ENCODE peak calls at places on chromosomes 12 and 14, in six cellular contexts. One of them, this sample, is unnamed. For H3K4me1, the result is how much of the 10 kb centered on the place peaks cover.

GRCh38 chr14:101034986-101035385 is 131.5 kb upstream of the RTL1 start:
- DNase-seq in pancreas: no peak
- DNase-seq in uterus: peak
- DNase-seq in right lobe of liver: no peak
- DNase-seq in DND-41: no peak
- DNase-seq in CD8-positive, alpha-beta memory T cell: no peak
- DNase-seq in this sample: no peak

GRCh38 chr14:55752580-55753365 is 172.8 kb downstream of the KTN1 start:
- DNase-seq in DND-41: no peak
- DNase-seq in right lobe of liver: no peak
- DNase-seq in uterus: no peak
- DNase-seq in CD8-positive, alpha-beta memory T cell: no peak
- DNase-seq in pancreas: peak
- DNase-seq in this sample: peak

GRCh38 chr12:116955382-116956021 is 44.8 kb downstream of the FBXW8 start:
- DNase-seq in uterus: no peak
- DNase-seq in CD8-positive, alpha-beta memory T cell: no peak
- DNase-seq in right lobe of liver: no peak
- DNase-seq in DND-41: no peak
- DNase-seq in pancreas: peak
- DNase-seq in this sample: peak

GRCh38 chr12:64147011-64147671 is 75.0 kb downstream of the KICS2 start:
- DNase-seq in uterus: no peak
- DNase-seq in DND-41: no peak
- DNase-seq in right lobe of liver: no peak
- DNase-seq in CD8-positive, alpha-beta memory T cell: no peak
- DNase-seq in pancreas: no peak
- DNase-seq in this sample: no peak

GRCh38 chr12:120940799-120941198 is 36.6 kb upstream of the SPPL3 start:
- DNase-seq in pancreas: no peak
- DNase-seq in uterus: no peak
- DNase-seq in DND-41: no peak
- DNase-seq in right lobe of liver: no peak
- DNase-seq in CD8-positive, alpha-beta memory T cell: no peak
- DNase-seq in this sample: no peak

GRCh38 chr12:106840217-106840616 is 65.7 kb downstream of the RIC8B start:
- DNase-seq in CD8-positive, alpha-beta memory T cell: no peak
- DNase-seq in DND-41: no peak
- DNase-seq in pancreas: peak
- DNase-seq in uterus: peak
- DNase-seq in right lobe of liver: no peak
- DNase-seq in this sample: no peak

GRCh38 chr12:113903381-113903863 is 62.7 kb downstream of the RBM19 start:
- DNase-seq in pancreas: no peak
- DNase-seq in uterus: no peak
- DNase-seq in right lobe of liver: no peak
- DNase-seq in CD8-positive, alpha-beta memory T cell: no peak
- DNase-seq in DND-41: no peak
- DNase-seq in this sample: no peak

GRCh38 chr12:44875417-44875953 is 630 bp downstream of the NELL2 start:
- DNase-seq in uterus: no peak
- DNase-seq in pancreas: no peak
- DNase-seq in CD8-positive, alpha-beta memory T cell: no peak
- DNase-seq in right lobe of liver: no peak
- DNase-seq in DND-41: no peak
- DNase-seq in this sample: no peak

GRCh38 chr12:71804505-71804904 is 35.1 kb upstream of the TBC1D15 start:
- DNase-seq in uterus: no peak
- DNase-seq in CD8-positive, alpha-beta memory T cell: no peak
- DNase-seq in right lobe of liver: no peak
- DNase-seq in DND-41: no peak
- DNase-seq in pancreas: no peak
- DNase-seq in this sample: no peak

GRCh38 chr14:55265197-55265596 is 6.0 kb upstream of the FBXO34 start:
- DNase-seq in uterus: no peak
- DNase-seq in right lobe of liver: no peak
- DNase-seq in pancreas: no peak
- DNase-seq in DND-41: no peak
- DNase-seq in CD8-positive, alpha-beta memory T cell: no peak
- DNase-seq in this sample: no peak

GRCh38 chr12:83823386-83824045 is 1089.1 kb downstream of the SLC6A15 start:
- DNase-seq in right lobe of liver: peak
- DNase-seq in DND-41: no peak
- DNase-seq in pancreas: no peak
- DNase-seq in CD8-positive, alpha-beta memory T cell: no peak
- DNase-seq in uterus: no peak
- DNase-seq in this sample: no peak

GRCh38 chr12:86264451-86265328 is 8.5 kb upstream of the MGAT4C start:
- DNase-seq in uterus: no peak
- DNase-seq in pancreas: peak
- DNase-seq in right lobe of liver: no peak
- DNase-seq in CD8-positive, alpha-beta memory T cell: no peak
- DNase-seq in DND-41: no peak
- DNase-seq in this sample: peak

GRCh38 chr12:55637467-55637866 is 775 bp downstream of the OR10P1 start:
- DNase-seq in CD8-positive, alpha-beta memory T cell: peak
- DNase-seq in pancreas: no peak
- DNase-seq in DND-41: peak
- DNase-seq in uterus: no peak
- DNase-seq in right lobe of liver: no peak
- DNase-seq in this sample: no peak

GRCh38 chr14:101497910-101498860 is 63.1 kb upstream of the DIO3 start:
- DNase-seq in uterus: peak
- DNase-seq in right lobe of liver: peak
- DNase-seq in DND-41: no peak
- DNase-seq in CD8-positive, alpha-beta memory T cell: no peak
- DNase-seq in pancreas: no peak
- DNase-seq in this sample: peak

GRCh38 chr14:104458845-104459244 is 120.7 kb upstream of the C14orf180 start:
- DNase-seq in uterus: no peak
- DNase-seq in CD8-positive, alpha-beta memory T cell: no peak
- DNase-seq in pancreas: no peak
- DNase-seq in right lobe of liver: no peak
- DNase-seq in DND-41: no peak
- DNase-seq in this sample: no peak

GRCh38 chr12:91326043-91327027 is 143.7 kb upstream of the DCN start:
- DNase-seq in CD8-positive, alpha-beta memory T cell: peak
- DNase-seq in pancreas: peak
- DNase-seq in right lobe of liver: no peak
- DNase-seq in uterus: peak
- DNase-seq in DND-41: peak
- DNase-seq in this sample: no peak

GRCh38 chr12:76518699-76519098 is 40.9 kb downstream of the OSBPL8 start:
- DNase-seq in DND-41: no peak
- DNase-seq in right lobe of liver: no peak
- DNase-seq in CD8-positive, alpha-beta memory T cell: no peak
- DNase-seq in pancreas: no peak
- DNase-seq in uterus: no peak
- DNase-seq in this sample: no peak

GRCh38 chr12:34392741-34393085 is 370.4 kb downstream of the ALG10 start:
- DNase-seq in CD8-positive, alpha-beta memory T cell: no peak
- DNase-seq in right lobe of liver: peak
- DNase-seq in uterus: no peak
- DNase-seq in pancreas: no peak
- DNase-seq in DND-41: no peak
- DNase-seq in this sample: peak

GRCh38 chr12:30437616-30438015 is 258.1 kb downstream of the IPO8 start:
- DNase-seq in pancreas: no peak
- DNase-seq in DND-41: no peak
- DNase-seq in CD8-positive, alpha-beta memory T cell: no peak
- DNase-seq in right lobe of liver: no peak
- DNase-seq in uterus: no peak
- DNase-seq in this sample: no peak

GRCh38 chr12:81974762-81975161 is 215.6 kb upstream of the PPFIA2 start:
- DNase-seq in uterus: no peak
- DNase-seq in right lobe of liver: no peak
- DNase-seq in DND-41: no peak
- DNase-seq in pancreas: no peak
- DNase-seq in CD8-positive, alpha-beta memory T cell: no peak
- DNase-seq in this sample: no peak

GRCh38 chr12:64181504-64182291 is 40.4 kb downstream of the KICS2 start:
- DNase-seq in DND-41: no peak
- DNase-seq in uterus: peak
- DNase-seq in right lobe of liver: no peak
- DNase-seq in pancreas: peak
- DNase-seq in CD8-positive, alpha-beta memory T cell: no peak
- DNase-seq in this sample: no peak

GRCh38 chr12:89084751-89085150 is 267.6 kb downstream of the DUSP6 start:
- DNase-seq in DND-41: no peak
- DNase-seq in CD8-positive, alpha-beta memory T cell: no peak
- DNase-seq in right lobe of liver: no peak
- DNase-seq in pancreas: no peak
- DNase-seq in uterus: no peak
- DNase-seq in this sample: no peak

GRCh38 chr12:42789808-42790760 is 200.5 kb upstream of the PRICKLE1 start:
- DNase-seq in right lobe of liver: no peak
- DNase-seq in DND-41: no peak
- DNase-seq in pancreas: no peak
- DNase-seq in CD8-positive, alpha-beta memory T cell: no peak
- DNase-seq in uterus: no peak
- DNase-seq in this sample: no peak

GRCh38 chr12:9975614-9976013 is 4.4 kb downstream of the CLEC12A start:
- DNase-seq in uterus: no peak
- DNase-seq in pancreas: no peak
- DNase-seq in right lobe of liver: no peak
- DNase-seq in CD8-positive, alpha-beta memory T cell: no peak
- DNase-seq in DND-41: no peak
- DNase-seq in this sample: no peak

GRCh38 chr14:60695327-60695726 is 28.8 kb downstream of the SIX4 start:
- DNase-seq in DND-41: no peak
- DNase-seq in CD8-positive, alpha-beta memory T cell: no peak
- DNase-seq in pancreas: no peak
- DNase-seq in right lobe of liver: no peak
- DNase-seq in uterus: no peak
- DNase-seq in this sample: no peak

DNA sequence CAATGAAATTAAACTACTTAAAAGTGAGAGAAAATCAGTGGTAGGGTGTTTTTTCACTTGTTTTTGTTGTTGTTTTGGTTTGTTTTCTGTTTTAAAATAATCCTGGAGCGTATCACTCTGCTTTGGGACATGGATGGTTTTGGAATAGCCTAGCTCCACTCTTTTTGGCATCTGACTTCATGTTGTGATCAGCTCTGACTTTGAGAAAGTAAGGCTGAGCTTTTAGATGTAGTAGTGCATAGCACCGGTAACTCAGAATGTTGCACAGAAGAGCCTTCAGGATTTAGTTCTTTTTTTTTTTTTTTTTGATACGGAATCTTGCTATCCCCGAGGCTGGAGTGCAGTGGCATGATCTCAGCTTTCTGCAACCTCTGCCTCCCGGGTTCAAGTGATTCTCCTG is 8.1 kb downstream of the TRAFD1 start:
- DNase-seq in CD8-positive, alpha-beta memory T cell: no peak
- DNase-seq in uterus: no peak
- DNase-seq in right lobe of liver: no peak
- DNase-seq in DND-41: no peak
- DNase-seq in pancreas: no peak
- DNase-seq in this sample: no peak
- H3K4me1 ChIP-seq in CD8-positive, alpha-beta memory T cell: under half
- H3K4me1 ChIP-seq in uterus: under half
- H3K4me1 ChIP-seq in right lobe of liver: under half
- H3K4me1 ChIP-seq in DND-41: under half
- H3K4me1 ChIP-seq in pancreas: under half
- H3K4me1 ChIP-seq in this sample: half or more

GRCh38 chr14:71232506-71232905 is 325.2 kb downstream of the PCNX1 start:
- DNase-seq in right lobe of liver: no peak
- DNase-seq in CD8-positive, alpha-beta memory T cell: no peak
- DNase-seq in uterus: no peak
- DNase-seq in DND-41: no peak
- DNase-seq in pancreas: no peak
- DNase-seq in this sample: no peak

GRCh38 chr14:71228711-71229110 is 321.5 kb downstream of the PCNX1 start:
- DNase-seq in CD8-positive, alpha-beta memory T cell: no peak
- DNase-seq in right lobe of liver: no peak
- DNase-seq in uterus: no peak
- DNase-seq in pancreas: peak
- DNase-seq in DND-41: no peak
- DNase-seq in this sample: no peak

GRCh38 chr14:71231521-71232393 is 324.5 kb downstream of the PCNX1 start:
- DNase-seq in CD8-positive, alpha-beta memory T cell: no peak
- DNase-seq in pancreas: no peak
- DNase-seq in right lobe of liver: no peak
- DNase-seq in DND-41: peak
- DNase-seq in uterus: no peak
- DNase-seq in this sample: no peak

GRCh38 chr14:71229875-71230274 is 322.6 kb downstream of the PCNX1 start:
- DNase-seq in right lobe of liver: no peak
- DNase-seq in uterus: no peak
- DNase-seq in pancreas: no peak
- DNase-seq in DND-41: no peak
- DNase-seq in CD8-positive, alpha-beta memory T cell: no peak
- DNase-seq in this sample: no peak

GRCh38 chr14:71230897-71231296 is 323.6 kb downstream of the PCNX1 start:
- DNase-seq in DND-41: no peak
- DNase-seq in right lobe of liver: no peak
- DNase-seq in pancreas: no peak
- DNase-seq in CD8-positive, alpha-beta memory T cell: no peak
- DNase-seq in uterus: no peak
- DNase-seq in this sample: no peak
- H3K4me1 ChIP-seq in DND-41: under half
- H3K4me1 ChIP-seq in right lobe of liver: under half
- H3K4me1 ChIP-seq in pancreas: under half
- H3K4me1 ChIP-seq in CD8-positive, alpha-beta memory T cell: under half
- H3K4me1 ChIP-seq in uterus: under half
- H3K4me1 ChIP-seq in this sample: under half

DNA sequence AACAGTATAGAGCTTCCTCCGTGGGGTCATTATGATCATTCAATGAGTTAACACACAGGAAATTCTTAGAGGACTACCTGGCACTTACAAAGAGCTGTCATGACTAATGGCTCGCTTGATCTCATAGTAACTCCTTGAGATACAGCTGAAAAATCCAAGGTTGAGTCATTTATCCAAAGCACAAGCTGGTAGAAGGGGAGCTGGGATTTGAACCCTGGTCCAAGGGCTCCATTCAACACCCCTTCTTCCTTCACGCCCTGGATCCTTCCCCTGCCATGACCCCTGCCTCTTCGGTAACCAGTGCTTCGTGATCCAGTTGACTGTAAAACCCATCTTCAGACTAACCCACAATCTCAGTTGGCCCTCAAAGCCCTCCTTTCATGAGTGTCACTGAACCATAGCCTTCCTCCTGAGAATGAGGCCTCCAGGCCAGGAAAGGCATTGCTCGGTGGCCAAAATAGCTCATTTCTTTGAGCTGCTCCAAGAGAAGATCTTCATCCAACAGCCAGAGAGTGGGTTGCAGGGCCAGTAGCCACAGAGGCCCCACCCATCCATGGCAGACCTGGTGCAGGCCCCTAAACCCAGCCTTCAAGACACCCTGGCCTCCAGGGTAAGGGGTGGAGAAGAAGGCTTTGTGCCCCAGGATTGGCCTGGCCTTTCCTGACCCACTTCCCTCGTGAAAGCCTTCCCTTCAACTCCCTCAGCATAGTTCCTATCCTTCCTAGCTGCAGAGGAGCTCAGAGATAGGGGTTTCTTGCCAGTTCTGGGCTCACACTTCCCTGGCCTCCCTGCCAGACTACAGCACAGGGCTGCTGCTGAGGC is 7.7 kb downstream of the ZFP36L1 start:
- DNase-seq in right lobe of liver: no peak
- DNase-seq in DND-41: no peak
- DNase-seq in uterus: peak
- DNase-seq in pancreas: no peak
- DNase-seq in CD8-positive, alpha-beta memory T cell: no peak
- DNase-seq in this sample: no peak
- H3K4me1 ChIP-seq in right lobe of liver: under half
- H3K4me1 ChIP-seq in DND-41: under half
- H3K4me1 ChIP-seq in uterus: under half
- H3K4me1 ChIP-seq in pancreas: half or more
- H3K4me1 ChIP-seq in CD8-positive, alpha-beta memory T cell: half or more
- H3K4me1 ChIP-seq in this sample: half or more

GRCh38 chr12:12015073-12015685 is 55.6 kb upstream of the BCL2L14 start:
- DNase-seq in right lobe of liver: no peak
- DNase-seq in DND-41: no peak
- DNase-seq in pancreas: no peak
- DNase-seq in CD8-positive, alpha-beta memory T cell: no peak
- DNase-seq in uterus: no peak
- DNase-seq in this sample: no peak
- H3K4me1 ChIP-seq in right lobe of liver: under half
- H3K4me1 ChIP-seq in DND-41: under half
- H3K4me1 ChIP-seq in pancreas: under half
- H3K4me1 ChIP-seq in CD8-positive, alpha-beta memory T cell: under half
- H3K4me1 ChIP-seq in uterus: under half
- H3K4me1 ChIP-seq in this sample: under half